ENCODE peak calls at places on chromosomes 1 and 21, in five cellular contexts. Q is ovary; T is naive thymus-derived CD4-positive, alpha-beta T cell; K is left ventricle myocardium inferior; L is thoracic aorta. H is an unnamed sample. For H3K9me3, the result is how much of the 10 kb centered on the place peaks cover.

GRCh38 chr21:44527983-44528633 is 11.9 kb downstream of the KRTAP10-1 start:
- DNase-seq in T (no peak), L (no peak), Q (no peak), K (peak), H (no peak)

GRCh38 chr21:37405629-37406028 is 39.1 kb downstream of the DYRK1A start:
- DNase-seq in K (no peak), Q (no peak), L (no peak), T (no peak), H (no peak)

GRCh38 chr1:62230724-62231123 is 36.1 kb downstream of the L1TD1 start:
- DNase-seq in K (no peak), Q (no peak), L (no peak), T (no peak), H (peak)

GRCh38 chr1:52976183-52977035 is 49.3 kb downstream of the SCP2 start:
- DNase-seq in T (no peak), L (no peak), K (no peak), Q (no peak), H (no peak)

GRCh38 chr1:207084241-207084640 is 4.4 kb upstream of the C4BPB start:
- DNase-seq in K (no peak), T (no peak), L (no peak), Q (no peak), H (no peak)

GRCh38 chr1:244436336-244437102 is 15.2 kb downstream of the ADSS2 start:
- DNase-seq in Q (no peak), K (no peak), L (no peak), T (no peak), H (no peak)

GRCh38 chr1:17033481-17033880 is 20.4 kb downstream of the SDHB start:
- DNase-seq in T (no peak), L (no peak), K (no peak), Q (no peak), H (no peak)

GRCh38 chr1:187943606-187944403 is 1115.1 kb downstream of the PLA2G4A start:
- DNase-seq in Q (no peak), T (no peak), K (no peak), L (no peak), H (no peak)

GRCh38 chr1:233394860-233395717 is 67.6 kb downstream of the MAP3K21 start:
- DNase-seq in Q (no peak), T (no peak), K (no peak), L (no peak), H (no peak)

GRCh38 chr1:173002891-173003582 is 47.7 kb downstream of the TNFSF18 start:
- DNase-seq in L (no peak), K (no peak), Q (no peak), T (no peak), H (peak)

GRCh38 chr1:39825432-39825941 is 36.8 kb upstream of the BMP8B start:
- DNase-seq in T (no peak), L (no peak), Q (no peak), K (no peak), H (no peak)

GRCh38 chr1:92883297-92883696 is 51.5 kb downstream of the RPL5 start:
- DNase-seq in Q (no peak), K (no peak), T (no peak), L (no peak), H (no peak)

GRCh38 chr1:111720977-111721670 is 18.1 kb downstream of the INKA2 start:
- DNase-seq in K (no peak), T (no peak), L (no peak), Q (no peak), H (no peak)

GRCh38 chr21:25457411-25457810 is 149.9 kb downstream of the MRPL39 start:
- DNase-seq in L (no peak), Q (no peak), K (no peak), T (no peak), H (no peak)

GRCh38 chr1:240946926-240947325 is 335.0 kb upstream of the GREM2 start:
- DNase-seq in L (no peak), Q (no peak), T (no peak), K (no peak), H (peak)

GRCh38 chr1:207088731-207089626 is at the start of gene C4BPB:
- DNase-seq in T (peak), K (no peak), L (no peak), Q (no peak), H (peak)

GRCh38 chr1:236181059-236181458 is 38.7 kb downstream of the GPR137B start:
- DNase-seq in Q (no peak), L (no peak), K (no peak), T (no peak), H (no peak)

GRCh38 chr1:25009675-25010262 is 79.7 kb upstream of the RUNX3 start:
- DNase-seq in T (no peak), Q (no peak), K (no peak), L (no peak), H (no peak)

GRCh38 chr1:183272390-183272801 is 86.3 kb downstream of the LAMC2 start:
- DNase-seq in L (no peak), Q (no peak), K (no peak), T (no peak), H (peak)

GRCh38 chr1:197915797-197916686 is 1.1 kb upstream of the LHX9 start:
- DNase-seq in T (no peak), Q (peak), L (no peak), K (peak), H (peak)

GRCh38 chr1:206693029-206693428 is 8.3 kb downstream of the MAPKAPK2 start:
- DNase-seq in Q (peak), T (no peak), L (peak), K (peak), H (peak)

GRCh38 chr1:96521994-96522760 is 199.4 kb upstream of the PTBP2 start:
- DNase-seq in Q (no peak), K (no peak), L (no peak), T (no peak), H (peak)

GRCh38 chr1:218665216-218665615 is 320.1 kb downstream of the TGFB2 start:
- DNase-seq in Q (peak), L (peak), T (no peak), K (peak), H (peak)

GRCh38 chr1:162536511-162536910 is 25.0 kb upstream of the UAP1 start:
- DNase-seq in Q (no peak), K (no peak), L (no peak), T (no peak), H (peak)

GRCh38 chr1:160209656-160210046 is 4.5 kb downstream of the PEA15 start:
- DNase-seq in K (peak), Q (no peak), T (no peak), L (no peak), H (no peak)

GRCh38 chr1:92410706-92411105 is 76.0 kb downstream of the GFI1 start:
- DNase-seq in L (no peak), T (peak), Q (no peak), K (no peak), H (no peak)

GRCh38 chr1:191608367-191608766 is 549.9 kb upstream of the RGS18 start:
- DNase-seq in K (no peak), T (no peak), L (no peak), Q (no peak), H (no peak)

GRCh38 chr21:29258626-29259335 is 39.9 kb upstream of the BACH1 start:
- DNase-seq in K (no peak), L (no peak), T (no peak), Q (no peak), H (peak)

GRCh38 chr1:84298688-84299535 is 2.6 kb upstream of the SAMD13 start:
- DNase-seq in Q (no peak), T (no peak), L (no peak), K (peak), H (peak)

GRCh38 chr1:231885209-231885854 is 258.7 kb downstream of the DISC1 start:
- DNase-seq in K (no peak), Q (no peak), T (no peak), L (no peak), H (no peak)

GRCh38 chr1:94335950-94336349 is 82.2 kb upstream of the ABCD3 start:
- DNase-seq in K (no peak), Q (peak), L (no peak), T (no peak), H (peak)

GRCh38 chr1:206854401-206855129 is 10.9 kb upstream of the IL20 start:
- DNase-seq in Q (no peak), K (no peak), L (no peak), T (no peak), H (peak)

GRCh38 chr1:215156232-215156631 is 73.7 kb downstream of the KCNK2 start:
- DNase-seq in K (no peak), L (no peak), Q (no peak), T (no peak), H (peak)

GRCh38 chr21:30408782-30409494 is 13.1 kb downstream of the KRTAP13-1 start:
- DNase-seq in L (no peak), T (no peak), Q (no peak), K (no peak), H (peak)
- H3K4me3 ChIP-seq in L (no peak), T (no peak), Q (no peak), K (no peak), H (no peak)

GRCh38 chr21:27158967-27159366 is 192.1 kb upstream of the ADAMTS5 start:
- DNase-seq in K (no peak), Q (no peak), L (no peak), T (no peak), H (no peak)
- H3K9me3 ChIP-seq in K (under half), Q (under half), L (under half), T (under half), H (under half)

GRCh38 chr1:64811131-64811530 is 66.3 kb downstream of the RAVER2 start:
- DNase-seq in T (no peak), K (no peak), L (no peak), Q (no peak), H (no peak)
- H3K4me3 ChIP-seq in T (no peak), K (no peak), L (no peak), Q (no peak), H (no peak)

GRCh38 chr1:11406845-11407244 is 72.1 kb upstream of the DISP3 start:
- DNase-seq in L (no peak), K (no peak), T (no peak), Q (no peak), H (no peak)
- H3K9me3 ChIP-seq in L (under half), K (under half), T (under half), Q (under half), H (under half)

DNA sequence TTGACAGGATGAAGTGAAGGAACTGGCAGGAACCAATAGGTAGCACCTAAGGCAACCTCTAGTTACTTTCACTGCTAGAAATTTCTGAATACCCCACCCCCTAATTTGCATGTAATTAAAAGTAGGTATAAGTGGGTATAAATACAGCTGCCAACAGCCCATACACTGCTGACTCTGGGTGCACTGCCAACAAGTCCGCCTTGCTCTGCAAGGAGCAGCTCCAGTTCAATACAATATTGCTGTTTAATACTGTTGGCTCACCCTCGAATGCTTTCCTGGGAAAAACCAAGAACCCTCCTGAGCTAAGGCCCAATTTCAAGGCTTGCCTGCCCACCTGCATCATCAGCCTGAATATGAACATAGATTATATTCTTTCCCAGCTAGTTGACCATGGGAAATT is 981.9 kb downstream of the ADGRL2 start:
- DNase-seq in Q (no peak), K (no peak), L (no peak), T (no peak), H (no peak)
- H3K4me3 ChIP-seq in Q (no peak), K (no peak), L (no peak), T (no peak), H (no peak)

GRCh38 chr1:79815115-79815514 is 808.6 kb upstream of the ADGRL4 start:
- DNase-seq in L (no peak), T (no peak), Q (no peak), K (no peak), H (no peak)
- H3K9me3 ChIP-seq in L (under half), T (under half), Q (under half), K (under half), H (under half)

DNA sequence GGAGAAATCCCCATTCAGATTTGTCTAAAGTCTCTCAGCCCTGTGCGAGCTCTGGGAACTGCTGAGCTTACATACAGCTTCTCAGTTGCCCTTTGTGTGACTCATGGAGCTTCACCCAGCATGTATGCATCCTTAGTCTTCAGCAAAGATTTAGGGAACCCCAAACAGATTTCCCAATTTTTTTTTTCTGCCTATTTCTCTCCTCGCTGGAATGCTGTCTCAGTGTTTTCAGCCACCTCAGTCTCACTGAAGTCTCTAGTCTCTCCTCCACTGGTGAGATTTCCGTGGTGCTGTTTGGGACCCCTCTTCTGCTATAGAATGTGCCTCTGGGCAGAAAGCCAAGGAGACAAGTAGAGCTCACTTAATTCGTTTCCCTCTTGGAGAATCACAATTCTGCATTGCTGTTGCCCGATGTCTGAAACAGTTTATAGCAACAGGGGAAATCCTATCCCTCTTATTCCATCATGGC is 28.1 kb upstream of the TXLNA start:
- DNase-seq in L (no peak), T (no peak), Q (no peak), K (no peak), H (peak)
- H3K4me3 ChIP-seq in L (no peak), T (no peak), Q (no peak), K (no peak), H (no peak)

GRCh38 chr1:185648858-185649589 is 85.2 kb upstream of the HMCN1 start:
- DNase-seq in L (no peak), Q (no peak), K (no peak), T (no peak), H (no peak)

GRCh38 chr1:185654199-185654951 is 79.8 kb upstream of the HMCN1 start:
- DNase-seq in Q (no peak), K (no peak), T (no peak), L (no peak), H (no peak)

GRCh38 chr1:185652348-185652747 is 81.8 kb upstream of the HMCN1 start:
- DNase-seq in K (no peak), Q (no peak), L (no peak), T (no peak), H (no peak)

GRCh38 chr1:185653615-185654014 is 80.6 kb upstream of the HMCN1 start:
- DNase-seq in L (no peak), K (no peak), Q (no peak), T (no peak), H (no peak)

GRCh38 chr1:185650602-185651230 is 83.5 kb upstream of the HMCN1 start:
- DNase-seq in K (no peak), T (no peak), Q (no peak), L (no peak), H (no peak)
- H3K9me3 ChIP-seq in K (under half), T (under half), Q (under half), L (under half), H (under half)

GRCh38 chr1:199353906-199354305 is 673.6 kb upstream of the NR5A2 start:
- DNase-seq in T (no peak), L (no peak), Q (no peak), K (no peak), H (no peak)
- H3K4me3 ChIP-seq in T (no peak), L (no peak), Q (no peak), K (no peak), H (no peak)

GRCh38 chr1:4756851-4757580 is 102.6 kb downstream of the AJAP1 start:
- DNase-seq in T (no peak), K (no peak), L (no peak), Q (no peak), H (no peak)
- H3K9me3 ChIP-seq in T (under half), K (under half), L (under half), Q (under half), H (under half)

H was measured in MG63.